ENCODE peak calls at places on chromosomes 2 and 18, in five cellular contexts. W is endothelial cell of umbilical vein, N is GM12878, B is A549, R is HepG2. Q is an unnamed sample.

GRCh38 chr18:6202861-6203260 is 211.8 kb downstream of the L3MBTL4 start:
- DNase-seq in R (no peak), N (no peak), W (no peak), B (no peak), Q (no peak)

GRCh38 chr18:65737346-65737745 is 13.5 kb upstream of the CDH7 start:
- DNase-seq in W (no peak), N (no peak), R (no peak), B (no peak), Q (no peak)

GRCh38 chr2:59529738-59530137 is 1023.7 kb downstream of the BCL11A start:
- DNase-seq in W (no peak), R (no peak), B (no peak), N (no peak), Q (no peak)

GRCh38 chr18:54163458-54163857 is 61.0 kb downstream of the MBD2 start:
- DNase-seq in W (no peak), R (no peak), B (no peak), N (no peak), Q (no peak)

GRCh38 chr18:58268849-58269248 is 224.8 kb downstream of the NEDD4L start:
- DNase-seq in W (peak; percentile 62), R (no peak), N (no peak), B (peak; percentile 9), Q (no peak)

GRCh38 chr18:79930020-79930642 is 21.3 kb downstream of the SLC66A2 start:
- DNase-seq in N (no peak), B (no peak), W (no peak), R (no peak), Q (no peak)

GRCh38 chr18:79642626-79643025 is 37.0 kb upstream of the CTDP1 start:
- DNase-seq in R (no peak), N (no peak), B (no peak), W (no peak), Q (peak; percentile 84)

GRCh38 chr2:71797006-71797810 is 343.8 kb downstream of the DYSF start:
- DNase-seq in N (no peak), R (no peak), W (no peak), B (no peak), Q (no peak)

GRCh38 chr2:127174176-127174575 is 45.9 kb downstream of the CYP27C1 start:
- DNase-seq in B (peak; percentile 55), N (no peak), R (no peak), W (no peak), Q (peak; percentile 60)

GRCh38 chr2:24825883-24826800 is 32.9 kb downstream of the CENPO start:
- DNase-seq in B (no peak), N (no peak), R (no peak), W (peak; percentile 54), Q (no peak)

GRCh38 chr2:73020657-73021370 is 50.7 kb downstream of the SFXN5 start:
- DNase-seq in N (no peak), R (peak; percentile 97), B (peak; percentile 69), W (peak; percentile 4), Q (no peak)

GRCh38 chr2:200174433-200175216 is 131.9 kb upstream of the SPATS2L start:
- DNase-seq in W (no peak), R (no peak), B (no peak), N (no peak), Q (no peak)

GRCh38 chr2:149662556-149662955 is 75.0 kb upstream of the MMADHC start:
- DNase-seq in R (no peak), B (no peak), W (no peak), N (no peak), Q (no peak)

GRCh38 chr18:3305933-3306332 is 44.0 kb downstream of the MYL12B start:
- DNase-seq in N (no peak), B (no peak), R (no peak), W (no peak), Q (peak; percentile 22)

GRCh38 chr2:137912358-137912757 is 51.9 kb upstream of the HNMT start:
- DNase-seq in N (peak; percentile 11), B (no peak), R (no peak), W (no peak), Q (no peak)

GRCh38 chr2:220814441-220814840 is 757.7 kb downstream of the EPHA4 start:
- DNase-seq in R (no peak), W (no peak), B (no peak), N (no peak), Q (no peak)

GRCh38 chr2:10668402-10669012 is 21.3 kb downstream of the NOL10 start:
- DNase-seq in B (peak; percentile 72), W (peak; percentile 82), R (peak; percentile 58), N (peak; percentile 27), Q (peak; percentile 82)

GRCh38 chr2:152571035-152571766 is 146.1 kb downstream of the PRPF40A start:
- DNase-seq in R (no peak), N (no peak), B (no peak), W (no peak), Q (no peak)

GRCh38 chr2:129936334-129936934 is 43.0 kb upstream of the RAB6C start:
- DNase-seq in N (no peak), R (peak; percentile 54), B (no peak), W (no peak), Q (peak; percentile 54)

GRCh38 chr2:9076210-9076609 is 72.7 kb upstream of the MBOAT2 start:
- DNase-seq in W (no peak), N (no peak), R (no peak), B (no peak), Q (no peak)

GRCh38 chr2:74379851-74380789 is at the start of gene DCTN1:
- DNase-seq in R (peak; percentile 25), N (no peak), B (peak; percentile 26), W (peak; percentile 30), Q (no peak)

GRCh38 chr2:113857454-113857853 is 32.4 kb upstream of the ACTR3 start:
- DNase-seq in R (no peak), W (no peak), N (no peak), B (no peak), Q (peak; percentile 46)

GRCh38 chr2:223459328-223459939 is 142.7 kb downstream of the SCG2 start:
- DNase-seq in W (peak; percentile 26), N (no peak), R (no peak), B (peak; percentile 22), Q (peak; percentile 38)

GRCh38 chr2:137829251-137829650 is 135.0 kb upstream of the HNMT start:
- DNase-seq in W (no peak), R (no peak), B (no peak), N (no peak), Q (no peak)

GRCh38 chr2:127609031-127609751 is 36.8 kb upstream of the GPR17 start:
- DNase-seq in R (no peak), B (no peak), W (no peak), N (no peak), Q (no peak)

GRCh38 chr2:74548919-74549684 is 4.6 kb downstream of the LOXL3 start:
- DNase-seq in N (no peak), W (peak; percentile 32), B (peak; percentile 67), R (peak; percentile 50), Q (peak; percentile 88)

DNA sequence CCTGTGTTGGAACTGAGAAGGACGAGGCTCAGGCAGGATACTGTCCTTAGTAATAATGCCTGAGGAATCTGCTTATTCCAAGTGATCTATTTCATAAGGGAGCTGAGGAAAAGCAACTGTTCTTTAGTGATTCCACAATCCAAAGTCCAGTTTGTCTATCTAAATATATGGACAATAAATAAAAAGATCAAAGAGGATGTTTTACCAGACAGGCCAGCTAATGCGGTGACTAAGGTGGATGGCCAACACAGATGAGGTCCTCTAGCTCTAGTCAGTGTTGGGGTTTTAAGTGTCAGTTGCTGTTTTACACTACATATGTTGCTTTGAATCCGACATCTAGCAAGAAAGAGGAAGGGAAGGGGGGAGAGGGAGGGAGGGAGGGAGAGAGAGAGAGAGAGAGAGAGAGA is 26.9 kb upstream of the SCN1A start:
- DNase-seq in W (no peak), N (no peak), R (peak; percentile 94), B (peak; percentile 19), Q (no peak)
- TF ChIP-seq MYC in W (no peak), N (no peak), R (no peak), B (no peak), Q (no peak)

GRCh38 chr2:240369725-240370585 is 65.5 kb upstream of the GPC1 start:
- DNase-seq in R (peak; percentile 35), B (peak; percentile 95), N (no peak), W (no peak), Q (no peak)
- TF ChIP-seq MYC in R (no peak), B (no peak), N (no peak), W (no peak), Q (no peak)

DNA sequence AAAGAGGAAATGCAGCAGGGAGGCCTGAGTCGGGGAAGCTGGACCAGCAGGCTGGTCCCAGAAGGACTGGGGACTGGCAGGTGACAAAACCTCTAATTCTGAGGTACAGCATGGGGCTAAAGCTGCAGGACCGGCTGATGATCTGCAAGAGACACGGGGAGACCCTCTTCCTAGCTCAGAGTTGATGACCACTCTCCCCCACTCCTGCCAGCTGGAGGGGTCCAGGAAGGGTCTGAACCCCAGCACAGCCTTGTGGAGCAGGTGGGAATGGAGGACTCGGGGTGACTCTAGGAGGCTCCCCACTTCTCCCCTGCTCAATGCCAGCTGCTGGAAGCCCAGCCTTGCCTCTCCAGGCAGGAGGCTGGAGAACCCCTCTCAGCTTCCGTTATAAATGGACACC is 67.7 kb downstream of the TWIST2 start:
- DNase-seq in B (no peak), N (no peak), R (no peak), W (no peak), Q (no peak)
- TF ChIP-seq MYC in B (no peak), N (no peak), R (no peak), W (no peak), Q (no peak)

GRCh38 chr2:28618221-28619141 is 122.6 kb downstream of the PLB1 start:
- DNase-seq in B (no peak), W (no peak), R (peak; percentile 75), N (no peak), Q (no peak)
- TF ChIP-seq MYC in B (no peak), W (no peak), R (peak; percentile 27), N (no peak), Q (no peak)

GRCh38 chr2:143128681-143129580 is at the start of gene ARHGAP15:
- DNase-seq in R (no peak), W (no peak), N (peak; percentile 85), B (no peak), Q (peak; percentile 96)
- TF ChIP-seq MYC in R (no peak), W (no peak), N (no peak), B (no peak), Q (peak; percentile 47)

GRCh38 chr2:236831698-236832097 is 254.0 kb upstream of the COPS8 start:
- DNase-seq in N (no peak), B (no peak), R (no peak), W (no peak), Q (no peak)
- TF ChIP-seq MYC in N (no peak), B (no peak), R (no peak), W (no peak), Q (no peak)

GRCh38 chr18:14174706-14175085 is 42.5 kb upstream of the ZNF519 start:
- DNase-seq in W (no peak), B (no peak), R (no peak), N (no peak), Q (no peak)

DNA sequence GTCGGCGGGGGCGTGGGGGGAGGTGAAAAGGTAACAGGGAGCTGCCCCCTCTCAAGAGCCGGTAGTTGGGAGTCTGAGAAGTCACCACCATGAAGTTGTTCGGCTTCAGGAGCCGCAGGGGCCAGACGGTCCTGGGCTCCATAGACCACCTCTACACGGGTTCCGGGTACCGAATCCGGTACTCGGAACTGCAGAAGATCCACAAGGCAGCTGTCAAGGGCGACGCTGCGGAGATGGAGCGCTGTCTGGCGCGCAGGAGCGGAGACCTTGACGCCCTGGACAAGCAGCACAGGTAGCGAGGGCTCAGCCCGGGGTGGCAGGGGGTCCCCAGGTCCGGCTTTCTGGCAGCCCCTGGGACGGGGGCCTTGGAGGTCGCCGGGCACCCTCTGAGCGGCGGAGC is 47.1 kb upstream of the ZNF519 start:
- DNase-seq in W (no peak), R (no peak), B (peak; percentile 5), N (no peak), Q (no peak)
- TF ChIP-seq MYC in W (no peak), R (no peak), B (no peak), N (no peak), Q (no peak)

GRCh38 chr2:15897431-15898098 is 42.8 kb upstream of the MYCN start:
- DNase-seq in B (no peak), R (no peak), W (no peak), N (no peak), Q (no peak)
- TF ChIP-seq MYC in B (no peak), R (no peak), W (no peak), N (no peak), Q (no peak)